ENCODE peak calls at places on chromosomes 2 and 18, in four cellular contexts. One of them, this sample, is unnamed. For H3K36me3 and H3K27me3, the result is how much of the 10 kb centered on the place peaks cover.

GRCh38 chr18:77012751-77013550 is 119.6 kb downstream of the MBP start:
- DNase-seq in MG63: no peak
- DNase-seq in body of pancreas: no peak
- DNase-seq in fibroblast of lung: no peak
- DNase-seq in this sample: no peak

GRCh38 chr2:67256892-67257291 is 140.2 kb upstream of the ETAA1 start:
- DNase-seq in MG63: no peak
- DNase-seq in body of pancreas: no peak
- DNase-seq in fibroblast of lung: peak
- DNase-seq in this sample: peak

GRCh38 chr2:1248187-1248586 is 165.1 kb upstream of the TPO start:
- DNase-seq in MG63: no peak
- DNase-seq in body of pancreas: no peak
- DNase-seq in fibroblast of lung: no peak
- DNase-seq in this sample: no peak

GRCh38 chr2:70808983-70809958 is 11.1 kb downstream of the CLEC4F start:
- DNase-seq in MG63: no peak
- DNase-seq in body of pancreas: no peak
- DNase-seq in fibroblast of lung: no peak
- DNase-seq in this sample: no peak

GRCh38 chr2:240149943-240150784 is 9.7 kb upstream of the OTOS start:
- DNase-seq in MG63: no peak
- DNase-seq in body of pancreas: peak
- DNase-seq in fibroblast of lung: peak
- DNase-seq in this sample: no peak

GRCh38 chr2:177530513-177531039 is 138.0 kb downstream of the AGPS start:
- DNase-seq in MG63: no peak
- DNase-seq in body of pancreas: no peak
- DNase-seq in fibroblast of lung: peak
- DNase-seq in this sample: no peak

GRCh38 chr2:56299166-56299806 is 115.5 kb downstream of the CCDC85A start:
- DNase-seq in MG63: no peak
- DNase-seq in body of pancreas: no peak
- DNase-seq in fibroblast of lung: no peak
- DNase-seq in this sample: no peak

GRCh38 chr2:232668805-232669444 is 28.2 kb upstream of the GIGYF2 start:
- DNase-seq in MG63: no peak
- DNase-seq in body of pancreas: no peak
- DNase-seq in fibroblast of lung: peak
- DNase-seq in this sample: no peak

GRCh38 chr2:43331428-43331827 is 105.0 kb upstream of the ZFP36L2 start:
- DNase-seq in MG63: no peak
- DNase-seq in body of pancreas: no peak
- DNase-seq in fibroblast of lung: peak
- DNase-seq in this sample: no peak

GRCh38 chr18:27185025-27185763 is at the start of gene CHST9:
- DNase-seq in MG63: peak
- DNase-seq in body of pancreas: peak
- DNase-seq in fibroblast of lung: no peak
- DNase-seq in this sample: no peak

GRCh38 chr2:54638774-54639187 is 84.7 kb upstream of the EML6 start:
- DNase-seq in MG63: no peak
- DNase-seq in body of pancreas: no peak
- DNase-seq in fibroblast of lung: peak
- DNase-seq in this sample: no peak

GRCh38 chr2:172088245-172089004 is 3.1 kb downstream of the DLX1 start:
- DNase-seq in MG63: no peak
- DNase-seq in body of pancreas: no peak
- DNase-seq in fibroblast of lung: no peak
- DNase-seq in this sample: no peak

GRCh38 chr2:71082402-71083252 is 14.2 kb downstream of the NAGK start:
- DNase-seq in MG63: no peak
- DNase-seq in body of pancreas: no peak
- DNase-seq in fibroblast of lung: no peak
- DNase-seq in this sample: no peak

GRCh38 chr2:20071397-20072383 is 20.3 kb upstream of the LAPTM4A start:
- DNase-seq in MG63: peak
- DNase-seq in body of pancreas: peak
- DNase-seq in fibroblast of lung: peak
- DNase-seq in this sample: peak

GRCh38 chr2:152347076-152347475 is 12.1 kb downstream of the FMNL2 start:
- DNase-seq in MG63: no peak
- DNase-seq in body of pancreas: no peak
- DNase-seq in fibroblast of lung: no peak
- DNase-seq in this sample: no peak

GRCh38 chr18:10374615-10375295 is 79.7 kb upstream of the APCDD1 start:
- DNase-seq in MG63: no peak
- DNase-seq in body of pancreas: no peak
- DNase-seq in fibroblast of lung: no peak
- DNase-seq in this sample: peak

GRCh38 chr2:81389203-81389602 is 1084.7 kb upstream of the LRRTM1 start:
- DNase-seq in MG63: no peak
- DNase-seq in body of pancreas: no peak
- DNase-seq in fibroblast of lung: no peak
- DNase-seq in this sample: no peak

GRCh38 chr2:144201868-144202468 is 318.0 kb downstream of the ZEB2 start:
- DNase-seq in MG63: peak
- DNase-seq in body of pancreas: no peak
- DNase-seq in fibroblast of lung: peak
- DNase-seq in this sample: no peak

GRCh38 chr2:56587456-56587855 is 403.7 kb downstream of the CCDC85A start:
- DNase-seq in MG63: no peak
- DNase-seq in body of pancreas: no peak
- DNase-seq in fibroblast of lung: no peak
- DNase-seq in this sample: no peak

GRCh38 chr18:47735041-47735440 is 195.4 kb downstream of the SMAD2 start:
- DNase-seq in MG63: no peak
- DNase-seq in body of pancreas: no peak
- DNase-seq in fibroblast of lung: no peak
- DNase-seq in this sample: no peak

GRCh38 chr2:191178066-191178701 is 27.4 kb upstream of the STAT4 start:
- DNase-seq in MG63: no peak
- DNase-seq in body of pancreas: no peak
- DNase-seq in fibroblast of lung: no peak
- DNase-seq in this sample: no peak

GRCh38 chr18:12092398-12093229 is 1.0 kb upstream of the ANKRD62 start:
- DNase-seq in MG63: no peak
- DNase-seq in body of pancreas: peak
- DNase-seq in fibroblast of lung: no peak
- DNase-seq in this sample: no peak

GRCh38 chr2:208363485-208363884 is 43.1 kb upstream of the PTH2R start:
- DNase-seq in MG63: no peak
- DNase-seq in body of pancreas: no peak
- DNase-seq in fibroblast of lung: peak
- DNase-seq in this sample: peak

GRCh38 chr18:32093106-32093511 is 1.4 kb downstream of the RNF138 start:
- DNase-seq in MG63: peak
- DNase-seq in body of pancreas: peak
- DNase-seq in fibroblast of lung: peak
- DNase-seq in this sample: no peak

GRCh38 chr18:28236487-28236886 is 59.6 kb upstream of the CDH2 start:
- DNase-seq in MG63: no peak
- DNase-seq in body of pancreas: no peak
- DNase-seq in fibroblast of lung: no peak
- DNase-seq in this sample: no peak

GRCh38 chr2:121479882-121480522 is 50.7 kb upstream of the RNU4ATAC start:
- DNase-seq in MG63: peak
- DNase-seq in body of pancreas: peak
- DNase-seq in fibroblast of lung: peak
- DNase-seq in this sample: no peak

GRCh38 chr2:73823916-73824523 is 4.7 kb upstream of the STAMBP start:
- DNase-seq in MG63: no peak
- DNase-seq in body of pancreas: peak
- DNase-seq in fibroblast of lung: peak
- DNase-seq in this sample: peak

GRCh38 chr2:144580521-144581153 is 60.7 kb upstream of the ZEB2 start:
- DNase-seq in MG63: no peak
- DNase-seq in body of pancreas: no peak
- DNase-seq in fibroblast of lung: no peak
- DNase-seq in this sample: no peak

GRCh38 chr18:24585996-24586566 is 125.6 kb downstream of the HRH4 start:
- DNase-seq in MG63: no peak
- DNase-seq in body of pancreas: no peak
- DNase-seq in fibroblast of lung: no peak
- DNase-seq in this sample: no peak

GRCh38 chr2:188852752-188853151 is 121.4 kb upstream of the COL3A1 start:
- DNase-seq in MG63: no peak
- DNase-seq in body of pancreas: no peak
- DNase-seq in fibroblast of lung: peak
- DNase-seq in this sample: no peak

GRCh38 chr2:155310589-155310988 is 612.1 kb downstream of the KCNJ3 start:
- DNase-seq in MG63: no peak
- DNase-seq in body of pancreas: no peak
- DNase-seq in fibroblast of lung: peak
- DNase-seq in this sample: no peak

GRCh38 chr2:152425765-152426710 is 91.1 kb downstream of the FMNL2 start:
- DNase-seq in MG63: no peak
- DNase-seq in body of pancreas: no peak
- DNase-seq in fibroblast of lung: no peak
- DNase-seq in this sample: no peak

GRCh38 chr2:74860079-74860478 is 26.2 kb downstream of the HK2 start:
- DNase-seq in MG63: no peak
- DNase-seq in body of pancreas: no peak
- DNase-seq in fibroblast of lung: no peak
- DNase-seq in this sample: no peak

GRCh38 chr18:47868744-47869143 is 61.7 kb downstream of the SMAD2 start:
- DNase-seq in MG63: no peak
- DNase-seq in body of pancreas: no peak
- DNase-seq in fibroblast of lung: no peak
- DNase-seq in this sample: no peak

GRCh38 chr18:11167778-11168177 is 18.4 kb upstream of the PIEZO2 start:
- DNase-seq in MG63: no peak
- DNase-seq in body of pancreas: no peak
- DNase-seq in fibroblast of lung: peak
- DNase-seq in this sample: no peak

GRCh38 chr2:48601349-48601748 is 16.3 kb upstream of the GTF2A1L start:
- DNase-seq in MG63: peak
- DNase-seq in body of pancreas: no peak
- DNase-seq in fibroblast of lung: peak
- DNase-seq in this sample: no peak

DNA sequence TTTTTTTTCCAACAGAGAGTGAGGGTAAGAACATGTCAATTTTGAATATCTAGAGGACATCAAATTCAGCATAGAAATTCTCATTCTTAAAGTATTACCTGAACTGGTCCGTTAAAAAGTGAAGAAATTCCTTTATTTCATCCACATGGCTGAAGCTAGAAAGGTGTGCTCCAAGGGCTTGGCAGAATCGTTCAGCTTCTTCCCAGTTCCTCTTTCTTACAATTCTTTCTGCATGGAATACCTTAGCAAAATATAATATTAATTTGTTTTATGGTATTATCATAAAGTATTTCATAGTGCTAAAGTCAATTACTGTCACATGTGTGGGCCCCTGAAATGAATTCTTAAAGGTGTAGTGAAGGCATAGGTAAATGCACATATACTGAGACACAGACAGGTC is 74.3 kb upstream of the CD302 start:
- DNase-seq in MG63: no peak
- DNase-seq in body of pancreas: no peak
- DNase-seq in fibroblast of lung: no peak
- DNase-seq in this sample: no peak
- H3K36me3 ChIP-seq in MG63: under half
- H3K36me3 ChIP-seq in body of pancreas: under half
- H3K36me3 ChIP-seq in fibroblast of lung: under half
- H3K36me3 ChIP-seq in this sample: under half

GRCh38 chr2:126901459-126901858 is 2.8 kb downstream of the TEX51 start:
- DNase-seq in MG63: no peak
- DNase-seq in body of pancreas: no peak
- DNase-seq in fibroblast of lung: no peak
- DNase-seq in this sample: no peak
- H3K27me3 ChIP-seq in MG63: under half
- H3K27me3 ChIP-seq in body of pancreas: under half
- H3K27me3 ChIP-seq in fibroblast of lung: under half
- H3K27me3 ChIP-seq in this sample: under half

DNA sequence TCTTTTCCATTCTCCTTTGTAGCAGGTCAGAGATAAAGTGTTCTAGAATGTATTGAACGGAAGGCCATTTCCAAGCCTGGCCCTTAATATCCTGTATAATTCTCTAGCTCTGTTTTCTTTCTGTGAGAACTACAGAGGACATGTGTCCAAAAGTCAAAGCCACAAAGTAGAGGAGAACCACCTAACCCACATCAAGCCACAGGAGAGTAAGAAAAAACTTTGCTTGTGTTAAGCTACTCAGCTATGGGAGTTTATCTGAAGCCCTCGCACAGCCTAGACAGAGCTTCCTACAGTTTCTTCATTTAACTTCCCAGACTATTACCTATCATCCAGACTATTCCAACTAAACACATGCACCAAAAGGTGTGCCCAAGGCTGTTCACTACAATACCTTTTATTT is 22.0 kb downstream of the ADAM17 start:
- DNase-seq in MG63: no peak
- DNase-seq in body of pancreas: no peak
- DNase-seq in fibroblast of lung: no peak
- DNase-seq in this sample: no peak
- H3K36me3 ChIP-seq in MG63: half or more
- H3K36me3 ChIP-seq in body of pancreas: under half
- H3K36me3 ChIP-seq in fibroblast of lung: under half
- H3K36me3 ChIP-seq in this sample: under half

DNA sequence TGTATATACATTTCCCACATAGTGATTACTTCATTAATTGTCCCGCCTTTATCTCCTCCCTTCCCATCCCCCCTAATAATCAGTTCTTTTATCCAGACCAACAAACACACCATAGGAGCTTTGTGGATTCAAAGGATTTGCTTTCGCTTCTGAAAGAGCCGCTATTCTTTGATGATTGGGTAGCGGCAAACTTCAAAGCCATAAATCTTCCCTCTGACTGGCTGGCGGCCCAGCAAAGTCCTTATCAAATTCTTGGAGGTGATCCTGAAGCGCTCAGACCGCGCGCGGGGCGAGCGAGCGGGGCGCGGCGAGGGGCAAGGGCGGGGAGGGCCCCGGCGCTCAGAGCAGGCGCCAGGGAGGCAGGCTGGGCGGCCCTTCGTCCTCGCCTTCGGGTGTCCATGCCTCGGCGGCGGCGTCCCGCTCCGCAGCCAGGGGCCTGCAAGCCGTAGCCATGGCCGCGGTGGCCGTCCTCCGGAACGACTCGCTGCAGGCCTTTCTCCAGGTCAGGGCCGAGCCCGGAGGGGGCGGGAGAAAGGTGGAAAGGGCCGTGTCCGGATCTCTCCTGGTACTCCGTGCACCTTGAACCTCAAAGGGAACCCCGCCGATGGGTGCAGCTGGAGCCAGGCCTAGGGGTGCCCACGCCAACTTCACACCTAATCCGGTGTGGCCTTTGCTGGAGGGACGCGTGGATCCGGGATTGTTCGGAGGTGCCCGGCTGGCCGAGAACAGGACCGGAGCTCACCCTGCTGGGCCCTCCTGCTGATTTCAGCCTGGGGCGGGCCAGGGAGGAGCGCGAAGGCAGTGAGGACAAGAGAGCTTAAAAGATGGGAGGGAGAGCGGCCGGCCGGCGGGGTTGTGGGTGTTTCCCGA is at the start of gene SP5:
- DNase-seq in MG63: peak
- DNase-seq in body of pancreas: peak
- DNase-seq in fibroblast of lung: peak
- DNase-seq in this sample: no peak
- H3K27me3 ChIP-seq in MG63: under half
- H3K27me3 ChIP-seq in body of pancreas: under half
- H3K27me3 ChIP-seq in fibroblast of lung: half or more
- H3K27me3 ChIP-seq in this sample: under half

GRCh38 chr2:10781746-10782145 is 30.8 kb downstream of the PDIA6 start:
- DNase-seq in MG63: no peak
- DNase-seq in body of pancreas: no peak
- DNase-seq in fibroblast of lung: no peak
- DNase-seq in this sample: no peak
- H3K36me3 ChIP-seq in MG63: half or more
- H3K36me3 ChIP-seq in body of pancreas: under half
- H3K36me3 ChIP-seq in fibroblast of lung: under half
- H3K36me3 ChIP-seq in this sample: under half